ENCODE peak calls at places on chromosomes 7 and 10, in five cellular contexts. D, B, A, U and I are unnamed samples.

GRCh38 chr10:52332815-52333214 is 18.7 kb downstream of the DKK1 start:
- DNase-seq in B (no peak), U (no peak), D (no peak), A (no peak), I (no peak)

GRCh38 chr7:158065340-158065739 is 522.3 kb downstream of the PTPRN2 start:
- DNase-seq in A (no peak), D (no peak), B (no peak), U (no peak), I (no peak)

GRCh38 chr7:91424372-91424771 is 160.1 kb downstream of the FZD1 start:
- DNase-seq in D (no peak), U (no peak), A (no peak), B (peak; percentile 58), I (peak; percentile 51)

GRCh38 chr7:87144173-87144657 is 8.0 kb upstream of the DMTF1 start:
- DNase-seq in D (no peak), U (no peak), B (no peak), A (no peak), I (no peak)

GRCh38 chr7:7709263-7709662 is 9.1 kb downstream of the RPA3 start:
- DNase-seq in U (no peak), B (peak; percentile 50), A (peak; percentile 17), D (no peak), I (peak; percentile 95)

GRCh38 chr10:63866747-63867140 is 345.5 kb downstream of the REEP3 start:
- DNase-seq in B (no peak), A (no peak), D (no peak), U (no peak), I (peak; percentile 26)

GRCh38 chr7:48617988-48618387 is 306.4 kb upstream of the CDC14C start:
- DNase-seq in D (no peak), B (no peak), A (no peak), U (no peak), I (no peak)

GRCh38 chr10:88270871-88271713 is 312.0 kb downstream of the RNLS start:
- DNase-seq in A (no peak), D (peak; percentile 71), U (peak; percentile 4), B (no peak), I (no peak)

GRCh38 chr10:110077436-110078120 is 69.8 kb downstream of the ADD3 start:
- DNase-seq in D (no peak), B (no peak), U (no peak), A (no peak), I (no peak)

GRCh38 chr7:50397320-50397970 is 52.7 kb downstream of the FIGNL1 start:
- DNase-seq in U (no peak), D (no peak), A (no peak), B (no peak), I (no peak)

GRCh38 chr7:123455965-123456364 is 78.4 kb downstream of the IQUB start:
- DNase-seq in A (no peak), D (no peak), U (no peak), B (no peak), I (no peak)

GRCh38 chr10:102394079-102394800 is 1.3 kb upstream of the NFKB2 start:
- DNase-seq in A (peak; percentile 90), D (peak; percentile 95), B (peak; percentile 95), U (peak; percentile 99), I (peak; percentile 92)

DNA sequence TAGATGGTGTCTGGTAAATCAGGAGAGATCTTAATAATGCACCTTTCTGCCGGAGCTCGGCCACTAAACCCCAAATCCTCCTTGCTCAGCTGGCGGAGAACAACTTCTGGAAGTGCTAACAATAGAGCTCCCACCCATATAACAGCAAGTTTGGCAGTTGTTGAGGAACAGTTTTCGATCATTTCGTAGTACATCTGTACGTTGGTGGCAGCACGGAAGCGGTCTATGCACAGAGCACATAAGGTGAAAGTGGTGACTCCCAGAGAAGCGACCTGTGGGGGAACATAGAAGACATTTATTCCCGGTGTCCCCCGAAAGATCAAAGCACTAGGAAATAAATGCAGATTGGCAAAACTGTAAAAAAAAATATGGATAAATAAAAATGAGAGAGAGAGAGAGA is 18.5 kb downstream of the GPR37 start:
- DNase-seq in B (no peak), A (no peak), D (no peak), U (no peak), I (no peak)
- H3K4me2 ChIP-seq in B (no peak overlapping the region), A (no peak overlapping the region), D (no peak overlapping the region), U (no peak overlapping the region), I (no peak overlapping the region)

DNA sequence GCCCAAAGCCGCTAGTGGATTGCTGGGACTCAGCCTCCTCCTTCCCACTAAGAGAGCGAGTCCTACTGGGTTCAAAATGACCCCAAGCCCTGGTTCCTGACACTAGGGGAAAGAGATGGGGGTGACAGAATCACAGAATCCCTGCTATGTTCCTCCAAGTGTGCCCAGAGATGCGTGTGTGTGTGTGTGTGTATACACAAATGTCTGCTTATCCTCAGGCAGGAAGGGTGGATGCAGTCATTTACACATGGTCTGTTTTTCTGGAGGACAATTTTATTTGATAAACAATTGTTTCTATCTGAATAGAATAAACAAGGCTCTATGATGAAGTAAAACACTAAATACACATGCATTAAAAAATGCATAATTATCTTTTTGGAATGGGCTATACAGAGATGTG is 1.2 kb upstream of the PLAU start:
- DNase-seq in B (no peak), D (no peak), U (no peak), A (no peak), I (no peak)
- H3K23ac ChIP-seq in B (no peak overlapping the region), D (peak overlapping the region; percentile 96), U (no peak overlapping the region), A (no peak overlapping the region), I (no peak overlapping the region)

GRCh38 chr10:91597397-91597881 is 35.4 kb downstream of the PPP1R3C start:
- DNase-seq in B (no peak), U (peak; percentile 17), A (no peak), D (peak; percentile 31), I (no peak)
- H3K4me2 ChIP-seq in B (no peak overlapping the region), U (no peak overlapping the region), A (no peak overlapping the region), D (peak overlapping the region; percentile 29), I (no peak overlapping the region)

GRCh38 chr10:118042827-118043242 is 3.9 kb downstream of the RAB11FIP2 start:
- DNase-seq in U (no peak), B (no peak), D (no peak), A (no peak), I (no peak)
- H3K23ac ChIP-seq in U (peak overlapping the region; percentile 99), B (no peak overlapping the region), D (no peak overlapping the region), A (no peak overlapping the region), I (no peak overlapping the region)

DNA sequence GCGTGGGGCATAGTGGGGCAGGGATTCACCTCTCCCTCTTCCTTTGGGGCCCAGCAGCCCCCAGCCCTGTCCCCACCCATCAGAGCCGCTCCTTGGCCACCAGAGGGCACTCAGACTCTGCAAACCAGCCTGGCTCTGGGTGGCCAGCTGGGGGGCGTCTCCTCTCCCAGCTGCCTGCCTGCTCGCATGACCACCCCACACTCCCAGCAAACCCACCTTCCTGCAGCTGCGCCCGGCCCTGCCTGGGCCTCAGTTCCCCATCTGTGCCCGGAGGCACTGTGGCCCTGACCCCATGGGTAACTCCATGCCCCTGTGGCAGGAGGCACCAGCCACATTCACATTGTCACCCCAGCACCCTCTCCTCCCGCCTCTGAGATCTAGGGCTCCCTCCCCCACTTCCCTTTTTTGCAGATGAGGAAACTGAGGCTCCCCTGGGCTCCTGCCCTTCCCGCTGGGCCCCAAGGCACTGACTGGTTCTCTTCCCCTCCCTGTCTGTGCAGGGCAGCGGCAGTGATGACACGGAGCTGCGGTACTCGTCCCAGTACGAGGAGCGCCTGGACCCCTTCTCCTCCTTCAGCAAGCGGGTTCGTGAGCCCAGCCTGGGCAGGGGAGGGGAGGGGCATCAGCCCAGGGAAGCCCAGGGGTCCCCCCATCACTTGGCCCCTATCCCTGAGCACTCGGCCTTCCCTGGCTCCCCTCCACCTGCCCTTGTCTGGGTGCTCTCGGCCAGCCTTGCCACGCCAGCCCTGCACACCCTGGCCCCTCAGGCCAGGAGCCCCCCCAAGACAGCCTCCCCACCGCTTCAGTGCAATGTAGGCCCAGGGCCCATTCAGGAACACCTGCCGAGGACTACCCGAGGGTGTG is 6.9 kb upstream of the SH2B2 start:
- DNase-seq in U (peak; percentile 32), D (peak; percentile 55), B (peak; percentile 84), A (peak; percentile 78), I (peak; percentile 81)
- H3K4me2 ChIP-seq in U (no peak overlapping the region), D (no peak overlapping the region), B (no peak overlapping the region), A (no peak overlapping the region), I (no peak overlapping the region)

DNA sequence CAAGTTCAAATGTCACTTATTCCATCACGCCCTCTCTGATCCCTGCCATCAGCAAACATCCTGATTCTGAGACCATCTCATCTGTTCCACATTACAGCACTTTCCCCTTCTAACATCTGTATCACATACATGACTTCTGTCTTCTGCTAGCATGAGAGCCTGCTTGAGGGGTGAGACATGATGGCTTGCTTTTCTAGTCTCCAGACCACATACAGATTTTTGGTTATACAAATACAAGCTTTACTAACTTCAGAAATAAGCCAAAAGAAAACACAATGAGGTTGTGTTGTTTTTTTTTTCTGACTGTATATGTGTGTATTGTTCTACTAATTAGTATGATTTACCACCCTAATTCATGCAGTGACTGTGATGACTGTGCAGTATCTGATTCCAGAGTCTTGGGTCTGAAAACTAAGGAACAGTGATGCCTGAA is 34.3 kb downstream of the NAPEPLD start:
- DNase-seq in A (no peak), B (no peak), U (no peak), D (no peak), I (no peak)
- H3K23ac ChIP-seq in A (no peak overlapping the region), B (no peak overlapping the region), U (peak overlapping the region; percentile 87), D (no peak overlapping the region), I (no peak overlapping the region)

GRCh38 chr10:48511855-48512191 is 93.0 kb downstream of the ARHGAP22 start:
- DNase-seq in B (peak; percentile 19), U (no peak), D (no peak), A (no peak), I (no peak)
- H3K4me2 ChIP-seq in B (no peak overlapping the region), U (no peak overlapping the region), D (no peak overlapping the region), A (no peak overlapping the region), I (no peak overlapping the region)

DNA sequence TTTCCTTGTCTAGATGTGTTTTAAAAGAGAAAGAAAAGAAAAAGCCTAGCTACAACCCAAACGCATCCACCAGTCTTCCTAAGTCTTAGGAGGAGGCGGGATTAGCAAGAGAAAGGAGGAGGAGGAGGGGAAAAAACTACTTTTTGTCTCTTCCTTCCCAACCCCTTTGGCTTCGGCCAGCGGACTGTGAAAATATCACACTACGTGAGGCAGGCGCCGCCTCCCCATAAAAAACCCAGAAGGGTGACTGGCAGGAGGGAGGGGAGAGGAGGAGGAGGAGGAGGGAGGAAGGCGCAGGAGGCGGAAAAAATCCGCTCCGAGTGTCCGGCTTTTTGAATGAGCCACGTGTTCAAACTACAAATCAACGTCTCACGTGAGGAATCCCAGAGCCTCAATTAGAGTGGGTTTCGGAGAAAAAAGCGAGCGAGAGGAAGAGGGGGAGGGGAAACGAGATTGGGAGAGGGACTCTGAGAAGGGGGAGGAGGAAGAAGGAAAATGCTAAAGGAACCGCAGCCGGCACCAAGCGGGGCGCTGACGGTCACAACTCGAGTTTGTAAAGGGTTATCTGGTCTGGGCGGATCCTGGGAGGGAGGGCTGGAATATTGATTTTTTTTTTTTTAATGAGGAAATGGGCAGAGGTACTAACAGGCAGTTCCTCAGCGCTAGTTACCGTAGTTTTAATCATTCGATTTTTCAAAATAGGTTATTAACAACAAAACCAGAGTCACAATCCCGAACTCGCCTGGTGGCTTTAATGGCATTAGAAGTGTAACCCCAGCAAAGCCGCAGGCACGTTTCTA is at the start of gene IGF2BP3:
- DNase-seq in A (peak; percentile 98), B (peak; percentile 95), D (peak; percentile 96), U (peak; percentile 85), I (peak; percentile 99)
- H3K23ac ChIP-seq in A (peak within 1 kb of the TSS; percentile 86), B (no peak within 1 kb of the TSS), D (peak within 1 kb of the TSS; percentile 95), U (no peak within 1 kb of the TSS), I (peak within 1 kb of the TSS; percentile 97)

DNA sequence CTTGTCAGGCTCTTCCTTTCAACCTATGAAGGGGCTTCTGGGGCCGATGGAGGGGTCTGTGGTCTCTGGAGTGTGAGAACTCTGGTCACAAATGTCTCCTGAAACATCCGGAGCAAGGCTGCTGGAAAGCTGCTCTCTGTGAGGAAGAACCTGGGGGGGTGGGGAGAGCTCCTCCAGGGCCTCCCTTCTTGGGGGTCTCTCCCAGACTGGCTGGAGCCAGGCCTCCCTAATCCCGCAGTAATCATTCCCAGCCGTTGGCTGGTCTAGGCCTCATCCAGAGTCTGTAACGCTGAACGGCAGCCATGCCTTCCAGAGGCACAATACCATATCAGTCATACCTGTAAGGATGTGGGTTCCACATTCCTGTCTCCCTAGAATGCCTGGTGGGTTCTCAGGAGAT is 4.4 kb upstream of the LZTS2 start:
- DNase-seq in B (no peak), U (no peak), D (no peak), A (no peak), I (no peak)
- H3K4me2 ChIP-seq in B (no peak overlapping the region), U (no peak overlapping the region), D (no peak overlapping the region), A (no peak overlapping the region), I (no peak overlapping the region)